ENCODE peak calls at places on chromosomes 1 and 21, in four cellular contexts. One of them, this sample, is unnamed.
A peak's percentile ranks its signal among the peaks of the same experiment; 100 is the strongest.

GRCh38 chr1:97849350-97850339 is 71.2 kb downstream of the DPYD start:
- DNase-seq in HCT116: no peak
- DNase-seq in K562: no peak
- DNase-seq in SK-N-SH: no peak
- DNase-seq in this sample: no peak

GRCh38 chr1:198560093-198560638 is 19.7 kb upstream of the ATP6V1G3 start:
- DNase-seq in HCT116: no peak
- DNase-seq in K562: no peak
- DNase-seq in SK-N-SH: no peak
- DNase-seq in this sample: no peak

GRCh38 chr1:62045579-62045978 is 149.1 kb upstream of the L1TD1 start:
- DNase-seq in HCT116: no peak
- DNase-seq in K562: peak; percentile 11
- DNase-seq in SK-N-SH: peak; percentile 16
- DNase-seq in this sample: no peak

GRCh38 chr1:204261266-204261665 is 47.5 kb upstream of the GOLT1A start:
- DNase-seq in HCT116: no peak
- DNase-seq in K562: no peak
- DNase-seq in SK-N-SH: no peak
- DNase-seq in this sample: no peak

GRCh38 chr1:15343729-15344128 is 66.0 kb upstream of the EFHD2 start:
- DNase-seq in HCT116: no peak
- DNase-seq in K562: no peak
- DNase-seq in SK-N-SH: no peak
- DNase-seq in this sample: no peak

GRCh38 chr1:159014003-159014571 is 4.4 kb downstream of the IFI16 start:
- DNase-seq in HCT116: no peak
- DNase-seq in K562: no peak
- DNase-seq in SK-N-SH: no peak
- DNase-seq in this sample: no peak

GRCh38 chr1:117286562-117286961 is 75.8 kb upstream of the VTCN1 start:
- DNase-seq in HCT116: no peak
- DNase-seq in K562: no peak
- DNase-seq in SK-N-SH: no peak
- DNase-seq in this sample: no peak

GRCh38 chr1:160366731-160367515 is at the start of gene NHLH1:
- DNase-seq in HCT116: no peak
- DNase-seq in K562: peak; percentile 88
- DNase-seq in SK-N-SH: peak; percentile 60
- DNase-seq in this sample: peak; percentile 57

GRCh38 chr1:29679828-29680558 is 443.7 kb downstream of the PTPRU start:
- DNase-seq in HCT116: no peak
- DNase-seq in K562: no peak
- DNase-seq in SK-N-SH: no peak
- DNase-seq in this sample: no peak

GRCh38 chr1:203491664-203492485 is 2.1 kb upstream of the OPTC start:
- DNase-seq in HCT116: no peak
- DNase-seq in K562: no peak
- DNase-seq in SK-N-SH: no peak
- DNase-seq in this sample: no peak

GRCh38 chr1:41366428-41367101 is 5.3 kb downstream of the FOXO6 start:
- DNase-seq in HCT116: no peak
- DNase-seq in K562: peak; percentile 38
- DNase-seq in SK-N-SH: peak; percentile 83
- DNase-seq in this sample: no peak

GRCh38 chr1:117821782-117822447 is 107.5 kb downstream of the GDAP2 start:
- DNase-seq in HCT116: peak; percentile 12
- DNase-seq in K562: no peak
- DNase-seq in SK-N-SH: no peak
- DNase-seq in this sample: peak; percentile 52

DNA sequence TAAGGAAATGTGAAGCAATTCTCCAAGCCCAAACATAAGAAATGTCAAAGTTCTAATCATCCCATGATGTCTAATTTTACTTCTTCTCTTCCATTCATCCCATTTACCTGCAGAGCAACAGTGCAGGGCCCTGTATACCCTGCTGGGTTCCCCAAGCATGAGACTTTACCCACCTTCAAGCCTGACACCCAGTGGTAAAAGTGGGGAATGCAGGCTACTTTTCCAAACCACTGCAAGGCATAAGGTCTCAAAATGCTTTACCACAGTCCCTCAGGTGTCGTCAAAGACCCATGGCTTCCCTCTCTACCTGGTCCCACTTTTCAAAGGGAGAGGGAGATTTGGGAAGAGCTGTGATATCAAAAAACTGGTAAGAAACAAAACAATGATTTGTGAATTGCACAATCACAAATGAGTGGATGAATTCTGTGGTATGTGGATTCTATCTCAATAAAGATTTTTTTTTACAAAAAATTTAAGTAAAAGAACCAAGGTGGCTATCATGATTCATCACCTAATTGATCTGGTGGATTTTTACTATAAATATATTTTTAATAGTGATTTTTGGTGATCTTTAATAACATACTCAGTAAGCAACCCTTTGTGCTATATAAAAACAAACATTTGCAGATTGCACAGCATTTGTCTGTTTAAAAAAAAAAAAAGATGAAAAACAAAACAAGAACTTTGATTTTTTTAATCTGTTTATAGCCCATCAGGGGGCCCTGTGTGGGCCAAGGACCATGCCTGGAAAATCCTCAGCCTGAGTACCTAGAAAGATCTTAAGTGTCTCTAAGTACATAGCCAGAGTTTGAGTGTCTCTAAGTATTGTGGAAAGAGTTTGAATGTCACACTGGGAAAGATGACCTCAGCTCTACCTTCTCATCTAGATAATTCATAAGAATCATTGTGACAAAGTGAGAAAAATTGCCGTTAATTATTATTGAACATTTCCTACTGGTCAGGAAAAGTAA is 73.1 kb upstream of the GJB5 start:
- DNase-seq in HCT116: peak; percentile 52
- DNase-seq in K562: peak; percentile 79
- DNase-seq in SK-N-SH: peak; percentile 66
- DNase-seq in this sample: peak; percentile 26
- TF ChIP-seq JUND in HCT116: no peak
- TF ChIP-seq JUND in K562: no peak
- TF ChIP-seq JUND in SK-N-SH: no peak
- TF ChIP-seq JUND in this sample: no peak

DNA sequence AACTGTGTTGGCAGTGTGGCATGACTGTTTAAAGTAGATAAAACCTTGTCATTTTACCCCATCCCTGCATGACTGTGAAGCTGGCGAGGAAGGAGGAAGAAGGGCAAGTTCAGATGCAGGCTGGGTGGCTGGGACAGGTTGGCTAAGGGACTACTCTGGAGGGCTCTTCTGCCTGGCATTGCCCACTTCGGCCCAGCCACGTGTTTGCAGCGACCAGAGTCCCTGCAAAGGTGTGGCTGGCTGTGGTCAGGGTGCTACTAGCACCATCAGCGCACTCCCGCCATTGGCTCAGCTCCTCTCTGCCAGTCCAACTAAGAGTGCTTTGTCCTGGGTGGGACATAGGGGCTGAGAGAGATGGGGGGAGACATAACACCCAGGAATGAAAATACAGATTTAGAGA is 7.2 kb downstream of the C1orf115 start:
- DNase-seq in HCT116: no peak
- DNase-seq in K562: no peak
- DNase-seq in SK-N-SH: no peak
- DNase-seq in this sample: no peak
- TF ChIP-seq JUND in HCT116: no peak
- TF ChIP-seq JUND in K562: no peak
- TF ChIP-seq JUND in SK-N-SH: no peak
- TF ChIP-seq JUND in this sample: no peak

DNA sequence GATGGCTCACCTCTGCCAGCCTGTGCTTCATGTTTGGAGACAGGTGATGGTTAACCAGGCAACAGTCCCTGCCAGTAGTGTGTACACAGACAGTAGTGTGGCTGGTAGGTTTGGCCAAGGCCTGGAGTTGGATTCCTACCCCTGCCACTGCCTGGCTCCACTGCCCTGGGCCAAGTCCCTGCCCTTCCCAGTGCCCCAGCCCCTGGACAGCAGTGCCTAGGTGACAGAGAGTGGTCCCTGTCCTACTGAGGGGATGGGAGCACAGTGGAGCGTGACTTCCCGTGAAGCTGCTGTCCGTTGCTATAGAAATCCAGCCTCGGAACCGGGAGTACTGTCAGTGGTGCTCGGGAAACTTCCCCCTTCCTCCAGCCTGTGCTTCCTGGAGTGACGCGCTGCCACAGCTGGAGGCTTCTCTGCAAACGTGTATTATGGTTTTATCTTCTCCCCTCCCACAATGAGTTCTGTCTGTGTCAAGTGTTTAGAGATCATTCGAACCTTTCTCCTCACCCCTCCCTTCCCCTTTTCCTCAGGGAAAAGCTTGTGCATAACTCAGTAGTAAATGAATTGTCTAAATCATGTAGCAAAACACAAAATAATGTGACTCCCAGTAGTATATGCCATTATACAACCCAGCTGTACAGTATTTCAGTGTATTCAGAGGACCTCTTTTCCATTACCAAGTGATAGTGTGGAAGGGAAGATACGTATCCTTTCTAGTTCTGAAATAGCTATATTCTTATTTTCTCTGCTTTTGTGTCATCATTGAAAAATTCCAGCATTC is 73.4 kb downstream of the GALNT2 start:
- DNase-seq in HCT116: no peak
- DNase-seq in K562: no peak
- DNase-seq in SK-N-SH: no peak
- DNase-seq in this sample: no peak
- TF ChIP-seq JUND in HCT116: no peak
- TF ChIP-seq JUND in K562: peak; percentile 68
- TF ChIP-seq JUND in SK-N-SH: no peak
- TF ChIP-seq JUND in this sample: no peak

GRCh38 chr1:108511764-108512163 is 48.1 kb upstream of the EEIG2 start:
- DNase-seq in HCT116: no peak
- DNase-seq in K562: no peak
- DNase-seq in SK-N-SH: no peak
- DNase-seq in this sample: no peak

GRCh38 chr1:108513114-108513513 is 46.8 kb upstream of the EEIG2 start:
- DNase-seq in HCT116: no peak
- DNase-seq in K562: no peak
- DNase-seq in SK-N-SH: no peak
- DNase-seq in this sample: no peak

GRCh38 chr1:108512239-108513071 is 47.4 kb upstream of the EEIG2 start:
- DNase-seq in HCT116: peak; percentile 15
- DNase-seq in K562: peak; percentile 31
- DNase-seq in SK-N-SH: peak; percentile 41
- DNase-seq in this sample: no peak
- TF ChIP-seq JUND in HCT116: no peak
- TF ChIP-seq JUND in K562: no peak
- TF ChIP-seq JUND in SK-N-SH: no peak
- TF ChIP-seq JUND in this sample: no peak

GRCh38 chr21:39022901-39023693 is 160.2 kb downstream of the PSMG1 start:
- DNase-seq in HCT116: no peak
- DNase-seq in K562: no peak
- DNase-seq in SK-N-SH: no peak
- DNase-seq in this sample: no peak
- TF ChIP-seq JUND in HCT116: no peak
- TF ChIP-seq JUND in K562: no peak
- TF ChIP-seq JUND in SK-N-SH: no peak
- TF ChIP-seq JUND in this sample: no peak

DNA sequence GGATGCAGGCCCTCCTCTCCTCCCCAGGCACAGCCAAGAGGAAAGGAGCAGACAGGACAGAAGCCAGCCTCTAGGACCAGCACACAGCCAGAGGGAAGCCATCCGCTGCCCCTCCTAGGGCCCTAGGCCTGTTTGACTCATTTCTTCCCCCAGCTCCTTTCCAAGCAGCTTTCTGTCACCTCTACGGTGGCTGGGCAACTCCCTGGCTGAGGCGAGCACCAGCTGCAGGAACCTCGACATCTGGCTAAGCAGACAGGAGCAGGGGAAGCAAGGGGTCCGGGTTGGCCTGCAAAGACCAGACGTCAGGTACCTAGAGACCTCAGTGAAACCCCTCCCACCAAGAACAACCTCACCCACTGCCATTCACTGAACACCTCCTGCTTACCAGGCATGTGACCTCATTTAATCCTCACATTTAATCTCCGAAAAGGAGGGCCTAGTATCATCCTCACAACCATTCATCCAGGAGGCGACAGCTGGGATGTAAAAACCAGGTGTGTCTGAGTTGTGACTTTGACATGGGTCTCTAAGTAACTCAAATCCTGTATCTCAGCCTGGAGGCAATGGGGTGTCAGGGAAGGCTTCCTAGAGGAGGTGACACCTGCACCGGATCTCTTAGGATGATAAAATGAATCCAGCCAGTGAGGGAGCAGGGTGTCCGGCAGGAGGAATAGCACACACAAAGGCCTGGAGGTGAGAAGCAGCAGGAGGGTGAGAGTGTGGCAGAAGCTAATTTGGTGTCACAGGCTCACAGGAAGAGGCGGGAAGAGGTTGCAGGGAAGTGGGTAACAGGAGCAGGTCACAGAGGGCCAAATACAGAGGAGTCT is 5.9 kb downstream of the LRP8 start:
- DNase-seq in HCT116: no peak
- DNase-seq in K562: no peak
- DNase-seq in SK-N-SH: no peak
- DNase-seq in this sample: no peak
- TF ChIP-seq JUND in HCT116: no peak
- TF ChIP-seq JUND in K562: no peak
- TF ChIP-seq JUND in SK-N-SH: no peak
- TF ChIP-seq JUND in this sample: no peak